ENCODE peak calls at places on chromosomes 13 and 19, in six cellular contexts. One of them, this sample, is unnamed.
A peak's percentile ranks its signal among the peaks of the same experiment; 100 is the strongest.

GRCh38 chr13:92197669-92198068 is 799.2 kb downstream of the GPC5 start:
- DNase-seq in astrocyte: peak; percentile 69
- DNase-seq in SK-N-SH: no peak
- DNase-seq in C1 segment of cervical spinal cord: no peak
- DNase-seq in breast epithelium: no peak
- DNase-seq in fibroblast of lung: peak; percentile 63
- DNase-seq in this sample: no peak

GRCh38 chr13:41354416-41354815 is 43.3 kb downstream of the NAA16 start:
- DNase-seq in astrocyte: no peak
- DNase-seq in SK-N-SH: no peak
- DNase-seq in C1 segment of cervical spinal cord: no peak
- DNase-seq in breast epithelium: no peak
- DNase-seq in fibroblast of lung: no peak
- DNase-seq in this sample: no peak

GRCh38 chr13:112686364-112686763 is 3.5 kb upstream of the ATP11A start:
- DNase-seq in astrocyte: no peak
- DNase-seq in SK-N-SH: no peak
- DNase-seq in C1 segment of cervical spinal cord: no peak
- DNase-seq in breast epithelium: no peak
- DNase-seq in fibroblast of lung: no peak
- DNase-seq in this sample: no peak

GRCh38 chr19:35963514-35963913 is 27.3 kb downstream of the LRFN3 start:
- DNase-seq in astrocyte: peak; percentile 39
- DNase-seq in SK-N-SH: no peak
- DNase-seq in C1 segment of cervical spinal cord: no peak
- DNase-seq in breast epithelium: no peak
- DNase-seq in fibroblast of lung: peak; percentile 57
- DNase-seq in this sample: peak; percentile 8

GRCh38 chr13:93151277-93151676 is 75.3 kb upstream of the GPC6 start:
- DNase-seq in astrocyte: peak; percentile 89
- DNase-seq in SK-N-SH: no peak
- DNase-seq in C1 segment of cervical spinal cord: no peak
- DNase-seq in breast epithelium: no peak
- DNase-seq in fibroblast of lung: peak; percentile 95
- DNase-seq in this sample: no peak

GRCh38 chr13:95615539-95615938 is 29.0 kb downstream of the DZIP1 start:
- DNase-seq in astrocyte: no peak
- DNase-seq in SK-N-SH: no peak
- DNase-seq in C1 segment of cervical spinal cord: no peak
- DNase-seq in breast epithelium: no peak
- DNase-seq in fibroblast of lung: no peak
- DNase-seq in this sample: no peak

GRCh38 chr13:37342205-37342604 is 236.7 kb upstream of the CSNK1A1L start:
- DNase-seq in astrocyte: no peak
- DNase-seq in SK-N-SH: no peak
- DNase-seq in C1 segment of cervical spinal cord: no peak
- DNase-seq in breast epithelium: no peak
- DNase-seq in fibroblast of lung: no peak
- DNase-seq in this sample: no peak

GRCh38 chr13:114099191-114099590 is 33.2 kb downstream of the RASA3 start:
- DNase-seq in astrocyte: peak; percentile 90
- DNase-seq in SK-N-SH: peak; percentile 91
- DNase-seq in C1 segment of cervical spinal cord: peak; percentile 84
- DNase-seq in breast epithelium: no peak
- DNase-seq in fibroblast of lung: peak; percentile 93
- DNase-seq in this sample: no peak

GRCh38 chr13:81488021-81488420 is 1147.1 kb upstream of the SPRY2 start:
- DNase-seq in astrocyte: no peak
- DNase-seq in SK-N-SH: no peak
- DNase-seq in C1 segment of cervical spinal cord: no peak
- DNase-seq in breast epithelium: no peak
- DNase-seq in fibroblast of lung: no peak
- DNase-seq in this sample: no peak

GRCh38 chr19:27867981-27868380 is 1345.0 kb downstream of the UQCRFS1 start:
- DNase-seq in astrocyte: no peak
- DNase-seq in SK-N-SH: no peak
- DNase-seq in C1 segment of cervical spinal cord: no peak
- DNase-seq in breast epithelium: no peak
- DNase-seq in fibroblast of lung: no peak
- DNase-seq in this sample: no peak

GRCh38 chr13:51426982-51427381 is 25.9 kb downstream of the INTS6 start:
- DNase-seq in astrocyte: no peak
- DNase-seq in SK-N-SH: no peak
- DNase-seq in C1 segment of cervical spinal cord: no peak
- DNase-seq in breast epithelium: no peak
- DNase-seq in fibroblast of lung: no peak
- DNase-seq in this sample: no peak

GRCh38 chr19:19405919-19406877 is 723 bp downstream of the GATAD2A start:
- DNase-seq in astrocyte: peak; percentile 46
- DNase-seq in SK-N-SH: peak; percentile 80
- DNase-seq in C1 segment of cervical spinal cord: peak; percentile 48
- DNase-seq in breast epithelium: no peak
- DNase-seq in fibroblast of lung: peak; percentile 74
- DNase-seq in this sample: peak; percentile 11

GRCh38 chr13:51811046-51811445 is 7.1 kb upstream of the DHRS12 start:
- DNase-seq in astrocyte: no peak
- DNase-seq in SK-N-SH: no peak
- DNase-seq in C1 segment of cervical spinal cord: no peak
- DNase-seq in breast epithelium: no peak
- DNase-seq in fibroblast of lung: no peak
- DNase-seq in this sample: no peak

GRCh38 chr13:109821038-109821545 is 34.7 kb upstream of the IRS2 start:
- DNase-seq in astrocyte: no peak
- DNase-seq in SK-N-SH: no peak
- DNase-seq in C1 segment of cervical spinal cord: no peak
- DNase-seq in breast epithelium: no peak
- DNase-seq in fibroblast of lung: no peak
- DNase-seq in this sample: no peak

GRCh38 chr13:39870197-39870746 is 214.8 kb downstream of the COG6 start:
- DNase-seq in astrocyte: no peak
- DNase-seq in SK-N-SH: no peak
- DNase-seq in C1 segment of cervical spinal cord: no peak
- DNase-seq in breast epithelium: no peak
- DNase-seq in fibroblast of lung: no peak
- DNase-seq in this sample: no peak

GRCh38 chr13:20424959-20425358 is 100.7 kb downstream of the CRYL1 start:
- DNase-seq in astrocyte: peak; percentile 98
- DNase-seq in SK-N-SH: no peak
- DNase-seq in C1 segment of cervical spinal cord: no peak
- DNase-seq in breast epithelium: no peak
- DNase-seq in fibroblast of lung: peak; percentile 51
- DNase-seq in this sample: no peak

GRCh38 chr13:37645181-37645580 is 46.6 kb upstream of the POSTN start:
- DNase-seq in astrocyte: no peak
- DNase-seq in SK-N-SH: no peak
- DNase-seq in C1 segment of cervical spinal cord: no peak
- DNase-seq in breast epithelium: no peak
- DNase-seq in fibroblast of lung: no peak
- DNase-seq in this sample: no peak

GRCh38 chr13:113851826-113852535 is 11.9 kb downstream of the GAS6 start:
- DNase-seq in astrocyte: no peak
- DNase-seq in SK-N-SH: no peak
- DNase-seq in C1 segment of cervical spinal cord: no peak
- DNase-seq in breast epithelium: no peak
- DNase-seq in fibroblast of lung: no peak
- DNase-seq in this sample: no peak

GRCh38 chr13:72437458-72437857 is 290.0 kb downstream of the MZT1 start:
- DNase-seq in astrocyte: peak; percentile 83
- DNase-seq in SK-N-SH: no peak
- DNase-seq in C1 segment of cervical spinal cord: no peak
- DNase-seq in breast epithelium: no peak
- DNase-seq in fibroblast of lung: peak; percentile 31
- DNase-seq in this sample: no peak

GRCh38 chr13:77883328-77883727 is 35.3 kb downstream of the EDNRB start:
- DNase-seq in astrocyte: no peak
- DNase-seq in SK-N-SH: no peak
- DNase-seq in C1 segment of cervical spinal cord: no peak
- DNase-seq in breast epithelium: no peak
- DNase-seq in fibroblast of lung: no peak
- DNase-seq in this sample: no peak

GRCh38 chr19:48617146-48617937 is 1.6 kb downstream of the RPL18 start:
- DNase-seq in astrocyte: no peak
- DNase-seq in SK-N-SH: no peak
- DNase-seq in C1 segment of cervical spinal cord: no peak
- DNase-seq in breast epithelium: no peak
- DNase-seq in fibroblast of lung: peak; percentile 44
- DNase-seq in this sample: no peak

GRCh38 chr13:112545866-112546265 is 42.1 kb downstream of the TUBGCP3 start:
- DNase-seq in astrocyte: peak; percentile 88
- DNase-seq in SK-N-SH: no peak
- DNase-seq in C1 segment of cervical spinal cord: no peak
- DNase-seq in breast epithelium: no peak
- DNase-seq in fibroblast of lung: peak; percentile 85
- DNase-seq in this sample: no peak

GRCh38 chr19:16889883-16890460 is 1.2 kb downstream of the F2RL3 start:
- DNase-seq in astrocyte: no peak
- DNase-seq in SK-N-SH: no peak
- DNase-seq in C1 segment of cervical spinal cord: no peak
- DNase-seq in breast epithelium: no peak
- DNase-seq in fibroblast of lung: no peak
- DNase-seq in this sample: no peak